ENCODE peak calls at places on chromosomes 13 and 19, in four cellular contexts. N is activated naive CD8-positive, alpha-beta T cell treated with anti-CD3 and anti-CD28 coated beads for 36 hours; U is brain microvascular endothelial cell; I is H4. Z is an unnamed sample.

GRCh38 chr19:31263317-31263716 is 85.9 kb downstream of the TSHZ3 start:
- DNase-seq in U (no peak), I (peak), N (no peak), Z (no peak)

GRCh38 chr13:40549500-40550094 is 116.8 kb downstream of the FOXO1 start:
- DNase-seq in U (no peak), I (no peak), N (no peak), Z (no peak)

GRCh38 chr13:91955546-91956355 is 557.3 kb downstream of the GPC5 start:
- DNase-seq in I (no peak), N (no peak), U (no peak), Z (no peak)

GRCh38 chr19:41792513-41793413 is 3.6 kb upstream of the CEACAM3 start:
- DNase-seq in N (peak), I (peak), U (peak), Z (peak)

GRCh38 chr13:98309569-98310335 is 132.7 kb upstream of the RNF113B start:
- DNase-seq in U (no peak), I (no peak), N (no peak), Z (no peak)

GRCh38 chr19:55341191-55342043 is 1.7 kb downstream of the KMT5C start:
- DNase-seq in I (no peak), N (peak), U (peak), Z (peak)

GRCh38 chr19:50931023-50931422 is 19.8 kb upstream of the KLK4 start:
- DNase-seq in N (no peak), U (no peak), I (no peak), Z (no peak)

GRCh38 chr13:27619093-27619705 is 1.1 kb downstream of the LNX2 start:
- DNase-seq in I (no peak), U (no peak), N (no peak), Z (peak)

GRCh38 chr13:51802601-51803000 is 1.4 kb downstream of the DHRS12 start:
- DNase-seq in U (no peak), I (no peak), N (no peak), Z (no peak)

GRCh38 chr13:112210401-112210800 is 143.5 kb downstream of the SOX1 start:
- DNase-seq in I (no peak), U (no peak), N (no peak), Z (no peak)

GRCh38 chr13:97856001-97856675 is 97.3 kb upstream of the IPO5 start:
- DNase-seq in U (no peak), N (no peak), I (no peak), Z (no peak)

GRCh38 chr13:69389899-69390298 is 717.7 kb upstream of the ATXN8OS start:
- DNase-seq in N (no peak), U (no peak), I (peak), Z (no peak)

GRCh38 chr19:47544476-47544875 is 28.5 kb downstream of the ZNF541 start:
- DNase-seq in U (no peak), N (no peak), I (no peak), Z (no peak)

GRCh38 chr19:58357798-58358145 is 4.5 kb upstream of the A1BG start:
- DNase-seq in U (no peak), N (no peak), I (no peak), Z (no peak)